ENCODE peak calls at places on chromosomes 12 and 14, in ten cellular contexts. One of them, this sample, is unnamed.
A peak's percentile ranks its signal among the peaks of the same experiment; 100 is the strongest.

GRCh38 chr12:15404485-15404884 is 82.2 kb downstream of the PTPRO start:
- DNase-seq in stimulated activated CD4-positive, alpha-beta T cell treated with anti-CD3 and anti-CD28 coated beads, Interleukin-1b, Interleukin-23, amount 100 ng/mL, for 1 hour: no peak
- DNase-seq in effector memory CD4-positive, alpha-beta T cell: no peak
- DNase-seq in HS-27A: peak; percentile 58
- DNase-seq in GM04503: no peak
- DNase-seq in skeletal muscle cell: peak; percentile 22
- DNase-seq in right cardiac atrium: no peak
- DNase-seq in GM23338: no peak
- DNase-seq in activated CD4-positive, alpha-beta T cell treated with anti-CD3 and anti-CD28 coated beads for 48 hours: no peak
- DNase-seq in kidney tubule cell: peak; percentile 78
- DNase-seq in this sample: no peak

GRCh38 chr12:78407722-78408121 is 456.9 kb upstream of the SYT1 start:
- DNase-seq in stimulated activated CD4-positive, alpha-beta T cell treated with anti-CD3 and anti-CD28 coated beads, Interleukin-1b, Interleukin-23, amount 100 ng/mL, for 1 hour: no peak
- DNase-seq in effector memory CD4-positive, alpha-beta T cell: no peak
- DNase-seq in HS-27A: no peak
- DNase-seq in GM04503: no peak
- DNase-seq in skeletal muscle cell: no peak
- DNase-seq in right cardiac atrium: no peak
- DNase-seq in GM23338: no peak
- DNase-seq in activated CD4-positive, alpha-beta T cell treated with anti-CD3 and anti-CD28 coated beads for 48 hours: no peak
- DNase-seq in kidney tubule cell: no peak
- DNase-seq in this sample: no peak

GRCh38 chr12:51911788-51912711 is 4.7 kb downstream of the ACVRL1 start:
- DNase-seq in stimulated activated CD4-positive, alpha-beta T cell treated with anti-CD3 and anti-CD28 coated beads, Interleukin-1b, Interleukin-23, amount 100 ng/mL, for 1 hour: no peak
- DNase-seq in effector memory CD4-positive, alpha-beta T cell: no peak
- DNase-seq in HS-27A: no peak
- DNase-seq in GM04503: no peak
- DNase-seq in skeletal muscle cell: no peak
- DNase-seq in right cardiac atrium: peak; percentile 87
- DNase-seq in GM23338: peak; percentile 37
- DNase-seq in activated CD4-positive, alpha-beta T cell treated with anti-CD3 and anti-CD28 coated beads for 48 hours: no peak
- DNase-seq in kidney tubule cell: peak; percentile 33
- DNase-seq in this sample: no peak

GRCh38 chr12:70393787-70394519 is 27.9 kb downstream of the KCNMB4 start:
- DNase-seq in stimulated activated CD4-positive, alpha-beta T cell treated with anti-CD3 and anti-CD28 coated beads, Interleukin-1b, Interleukin-23, amount 100 ng/mL, for 1 hour: no peak
- DNase-seq in effector memory CD4-positive, alpha-beta T cell: no peak
- DNase-seq in HS-27A: peak; percentile 4
- DNase-seq in GM04503: peak; percentile 39
- DNase-seq in skeletal muscle cell: peak; percentile 84
- DNase-seq in right cardiac atrium: no peak
- DNase-seq in GM23338: no peak
- DNase-seq in activated CD4-positive, alpha-beta T cell treated with anti-CD3 and anti-CD28 coated beads for 48 hours: no peak
- DNase-seq in kidney tubule cell: peak; percentile 30
- DNase-seq in this sample: no peak

GRCh38 chr12:41167701-41168100 is 20.4 kb upstream of the PDZRN4 start:
- DNase-seq in stimulated activated CD4-positive, alpha-beta T cell treated with anti-CD3 and anti-CD28 coated beads, Interleukin-1b, Interleukin-23, amount 100 ng/mL, for 1 hour: no peak
- DNase-seq in effector memory CD4-positive, alpha-beta T cell: no peak
- DNase-seq in HS-27A: no peak
- DNase-seq in GM04503: no peak
- DNase-seq in skeletal muscle cell: no peak
- DNase-seq in right cardiac atrium: no peak
- DNase-seq in GM23338: no peak
- DNase-seq in activated CD4-positive, alpha-beta T cell treated with anti-CD3 and anti-CD28 coated beads for 48 hours: no peak
- DNase-seq in kidney tubule cell: no peak
- DNase-seq in this sample: no peak

GRCh38 chr12:92144631-92145480 is 790 bp downstream of the BTG1 start:
- DNase-seq in stimulated activated CD4-positive, alpha-beta T cell treated with anti-CD3 and anti-CD28 coated beads, Interleukin-1b, Interleukin-23, amount 100 ng/mL, for 1 hour: no peak
- DNase-seq in effector memory CD4-positive, alpha-beta T cell: peak; percentile 18
- DNase-seq in HS-27A: no peak
- DNase-seq in GM04503: no peak
- DNase-seq in skeletal muscle cell: no peak
- DNase-seq in right cardiac atrium: peak; percentile 79
- DNase-seq in GM23338: peak; percentile 40
- DNase-seq in activated CD4-positive, alpha-beta T cell treated with anti-CD3 and anti-CD28 coated beads for 48 hours: peak; percentile 67
- DNase-seq in kidney tubule cell: peak; percentile 79
- DNase-seq in this sample: peak; percentile 57

GRCh38 chr14:90986510-90986909 is 73.9 kb downstream of the RPS6KA5 start:
- DNase-seq in stimulated activated CD4-positive, alpha-beta T cell treated with anti-CD3 and anti-CD28 coated beads, Interleukin-1b, Interleukin-23, amount 100 ng/mL, for 1 hour: no peak
- DNase-seq in effector memory CD4-positive, alpha-beta T cell: no peak
- DNase-seq in HS-27A: no peak
- DNase-seq in GM04503: no peak
- DNase-seq in skeletal muscle cell: no peak
- DNase-seq in right cardiac atrium: no peak
- DNase-seq in GM23338: peak; percentile 22
- DNase-seq in activated CD4-positive, alpha-beta T cell treated with anti-CD3 and anti-CD28 coated beads for 48 hours: no peak
- DNase-seq in kidney tubule cell: peak; percentile 25
- DNase-seq in this sample: no peak

GRCh38 chr14:90384543-90384911 is 12.3 kb upstream of the CALM1 start:
- DNase-seq in stimulated activated CD4-positive, alpha-beta T cell treated with anti-CD3 and anti-CD28 coated beads, Interleukin-1b, Interleukin-23, amount 100 ng/mL, for 1 hour: no peak
- DNase-seq in effector memory CD4-positive, alpha-beta T cell: no peak
- DNase-seq in HS-27A: no peak
- DNase-seq in GM04503: no peak
- DNase-seq in skeletal muscle cell: no peak
- DNase-seq in right cardiac atrium: no peak
- DNase-seq in GM23338: no peak
- DNase-seq in activated CD4-positive, alpha-beta T cell treated with anti-CD3 and anti-CD28 coated beads for 48 hours: no peak
- DNase-seq in kidney tubule cell: no peak
- DNase-seq in this sample: no peak

GRCh38 chr12:47990351-47991105 is 13.7 kb downstream of the COL2A1 start:
- DNase-seq in stimulated activated CD4-positive, alpha-beta T cell treated with anti-CD3 and anti-CD28 coated beads, Interleukin-1b, Interleukin-23, amount 100 ng/mL, for 1 hour: no peak
- DNase-seq in effector memory CD4-positive, alpha-beta T cell: no peak
- DNase-seq in HS-27A: no peak
- DNase-seq in GM04503: no peak
- DNase-seq in skeletal muscle cell: no peak
- DNase-seq in right cardiac atrium: no peak
- DNase-seq in GM23338: no peak
- DNase-seq in activated CD4-positive, alpha-beta T cell treated with anti-CD3 and anti-CD28 coated beads for 48 hours: peak; percentile 57
- DNase-seq in kidney tubule cell: no peak
- DNase-seq in this sample: no peak

GRCh38 chr12:109387425-109388166 is 39.9 kb downstream of the MYO1H start:
- DNase-seq in stimulated activated CD4-positive, alpha-beta T cell treated with anti-CD3 and anti-CD28 coated beads, Interleukin-1b, Interleukin-23, amount 100 ng/mL, for 1 hour: no peak
- DNase-seq in effector memory CD4-positive, alpha-beta T cell: no peak
- DNase-seq in HS-27A: no peak
- DNase-seq in GM04503: no peak
- DNase-seq in skeletal muscle cell: no peak
- DNase-seq in right cardiac atrium: no peak
- DNase-seq in GM23338: peak; percentile 79
- DNase-seq in activated CD4-positive, alpha-beta T cell treated with anti-CD3 and anti-CD28 coated beads for 48 hours: no peak
- DNase-seq in kidney tubule cell: peak; percentile 54
- DNase-seq in this sample: no peak

GRCh38 chr12:31589896-31590729 is 823 bp downstream of the DENND5B start:
- DNase-seq in stimulated activated CD4-positive, alpha-beta T cell treated with anti-CD3 and anti-CD28 coated beads, Interleukin-1b, Interleukin-23, amount 100 ng/mL, for 1 hour: no peak
- DNase-seq in effector memory CD4-positive, alpha-beta T cell: no peak
- DNase-seq in HS-27A: peak; percentile 77
- DNase-seq in GM04503: no peak
- DNase-seq in skeletal muscle cell: no peak
- DNase-seq in right cardiac atrium: peak; percentile 89
- DNase-seq in GM23338: peak; percentile 72
- DNase-seq in activated CD4-positive, alpha-beta T cell treated with anti-CD3 and anti-CD28 coated beads for 48 hours: peak; percentile 20
- DNase-seq in kidney tubule cell: peak; percentile 70
- DNase-seq in this sample: peak; percentile 81

GRCh38 chr14:79971330-79971729 is 240.0 kb downstream of the DIO2 start:
- DNase-seq in stimulated activated CD4-positive, alpha-beta T cell treated with anti-CD3 and anti-CD28 coated beads, Interleukin-1b, Interleukin-23, amount 100 ng/mL, for 1 hour: no peak
- DNase-seq in effector memory CD4-positive, alpha-beta T cell: no peak
- DNase-seq in HS-27A: no peak
- DNase-seq in GM04503: peak; percentile 21
- DNase-seq in skeletal muscle cell: peak; percentile 0
- DNase-seq in right cardiac atrium: no peak
- DNase-seq in GM23338: no peak
- DNase-seq in activated CD4-positive, alpha-beta T cell treated with anti-CD3 and anti-CD28 coated beads for 48 hours: no peak
- DNase-seq in kidney tubule cell: peak; percentile 47
- DNase-seq in this sample: no peak

GRCh38 chr12:2387051-2387834 is 334.5 kb downstream of the CACNA1C start:
- DNase-seq in stimulated activated CD4-positive, alpha-beta T cell treated with anti-CD3 and anti-CD28 coated beads, Interleukin-1b, Interleukin-23, amount 100 ng/mL, for 1 hour: no peak
- DNase-seq in effector memory CD4-positive, alpha-beta T cell: no peak
- DNase-seq in HS-27A: no peak
- DNase-seq in GM04503: no peak
- DNase-seq in skeletal muscle cell: no peak
- DNase-seq in right cardiac atrium: no peak
- DNase-seq in GM23338: no peak
- DNase-seq in activated CD4-positive, alpha-beta T cell treated with anti-CD3 and anti-CD28 coated beads for 48 hours: peak; percentile 69
- DNase-seq in kidney tubule cell: peak; percentile 47
- DNase-seq in this sample: no peak

GRCh38 chr14:26527095-26527494 is 70.7 kb downstream of the NOVA1 start:
- DNase-seq in stimulated activated CD4-positive, alpha-beta T cell treated with anti-CD3 and anti-CD28 coated beads, Interleukin-1b, Interleukin-23, amount 100 ng/mL, for 1 hour: no peak
- DNase-seq in effector memory CD4-positive, alpha-beta T cell: no peak
- DNase-seq in HS-27A: no peak
- DNase-seq in GM04503: no peak
- DNase-seq in skeletal muscle cell: peak; percentile 20
- DNase-seq in right cardiac atrium: no peak
- DNase-seq in GM23338: no peak
- DNase-seq in activated CD4-positive, alpha-beta T cell treated with anti-CD3 and anti-CD28 coated beads for 48 hours: no peak
- DNase-seq in kidney tubule cell: peak; percentile 93
- DNase-seq in this sample: no peak

GRCh38 chr12:114339626-114340025 is 66.3 kb downstream of the TBX5 start:
- DNase-seq in stimulated activated CD4-positive, alpha-beta T cell treated with anti-CD3 and anti-CD28 coated beads, Interleukin-1b, Interleukin-23, amount 100 ng/mL, for 1 hour: no peak
- DNase-seq in effector memory CD4-positive, alpha-beta T cell: no peak
- DNase-seq in HS-27A: no peak
- DNase-seq in GM04503: peak; percentile 65
- DNase-seq in skeletal muscle cell: peak; percentile 40
- DNase-seq in right cardiac atrium: no peak
- DNase-seq in GM23338: no peak
- DNase-seq in activated CD4-positive, alpha-beta T cell treated with anti-CD3 and anti-CD28 coated beads for 48 hours: no peak
- DNase-seq in kidney tubule cell: no peak
- DNase-seq in this sample: no peak

GRCh38 chr14:105020815-105021655 is at the start of gene CDCA4:
- DNase-seq in stimulated activated CD4-positive, alpha-beta T cell treated with anti-CD3 and anti-CD28 coated beads, Interleukin-1b, Interleukin-23, amount 100 ng/mL, for 1 hour: peak; percentile 95
- DNase-seq in effector memory CD4-positive, alpha-beta T cell: peak; percentile 98
- DNase-seq in HS-27A: peak; percentile 83
- DNase-seq in GM04503: peak; percentile 61
- DNase-seq in skeletal muscle cell: peak; percentile 77
- DNase-seq in right cardiac atrium: peak; percentile 99
- DNase-seq in GM23338: peak; percentile 98
- DNase-seq in activated CD4-positive, alpha-beta T cell treated with anti-CD3 and anti-CD28 coated beads for 48 hours: peak; percentile 98
- DNase-seq in kidney tubule cell: peak; percentile 97
- DNase-seq in this sample: peak; percentile 96

GRCh38 chr12:45217846-45218245 is 2.0 kb downstream of the ANO6 start:
- DNase-seq in stimulated activated CD4-positive, alpha-beta T cell treated with anti-CD3 and anti-CD28 coated beads, Interleukin-1b, Interleukin-23, amount 100 ng/mL, for 1 hour: no peak
- DNase-seq in effector memory CD4-positive, alpha-beta T cell: no peak
- DNase-seq in HS-27A: no peak
- DNase-seq in GM04503: no peak
- DNase-seq in skeletal muscle cell: no peak
- DNase-seq in right cardiac atrium: no peak
- DNase-seq in GM23338: no peak
- DNase-seq in activated CD4-positive, alpha-beta T cell treated with anti-CD3 and anti-CD28 coated beads for 48 hours: no peak
- DNase-seq in kidney tubule cell: no peak
- DNase-seq in this sample: no peak

GRCh38 chr14:22848391-22849164 is 12.2 kb downstream of the MMP14 start:
- DNase-seq in stimulated activated CD4-positive, alpha-beta T cell treated with anti-CD3 and anti-CD28 coated beads, Interleukin-1b, Interleukin-23, amount 100 ng/mL, for 1 hour: no peak
- DNase-seq in effector memory CD4-positive, alpha-beta T cell: no peak
- DNase-seq in HS-27A: no peak
- DNase-seq in GM04503: no peak
- DNase-seq in skeletal muscle cell: peak; percentile 92
- DNase-seq in right cardiac atrium: peak; percentile 90
- DNase-seq in GM23338: peak; percentile 48
- DNase-seq in activated CD4-positive, alpha-beta T cell treated with anti-CD3 and anti-CD28 coated beads for 48 hours: no peak
- DNase-seq in kidney tubule cell: peak; percentile 62
- DNase-seq in this sample: no peak

GRCh38 chr12:114476159-114476558 is 70.2 kb upstream of the TBX5 start:
- DNase-seq in stimulated activated CD4-positive, alpha-beta T cell treated with anti-CD3 and anti-CD28 coated beads, Interleukin-1b, Interleukin-23, amount 100 ng/mL, for 1 hour: no peak
- DNase-seq in effector memory CD4-positive, alpha-beta T cell: no peak
- DNase-seq in HS-27A: no peak
- DNase-seq in GM04503: peak; percentile 7
- DNase-seq in skeletal muscle cell: no peak
- DNase-seq in right cardiac atrium: no peak
- DNase-seq in GM23338: peak; percentile 62
- DNase-seq in activated CD4-positive, alpha-beta T cell treated with anti-CD3 and anti-CD28 coated beads for 48 hours: no peak
- DNase-seq in kidney tubule cell: peak; percentile 34
- DNase-seq in this sample: no peak

GRCh38 chr14:76908834-76909233 is 82.6 kb downstream of the LRRC74A start:
- DNase-seq in stimulated activated CD4-positive, alpha-beta T cell treated with anti-CD3 and anti-CD28 coated beads, Interleukin-1b, Interleukin-23, amount 100 ng/mL, for 1 hour: no peak
- DNase-seq in effector memory CD4-positive, alpha-beta T cell: no peak
- DNase-seq in HS-27A: no peak
- DNase-seq in GM04503: no peak
- DNase-seq in skeletal muscle cell: no peak
- DNase-seq in right cardiac atrium: peak; percentile 52
- DNase-seq in GM23338: no peak
- DNase-seq in activated CD4-positive, alpha-beta T cell treated with anti-CD3 and anti-CD28 coated beads for 48 hours: peak; percentile 37
- DNase-seq in kidney tubule cell: no peak
- DNase-seq in this sample: no peak

GRCh38 chr14:104676130-104676693 is 13.2 kb upstream of the INF2 start:
- DNase-seq in stimulated activated CD4-positive, alpha-beta T cell treated with anti-CD3 and anti-CD28 coated beads, Interleukin-1b, Interleukin-23, amount 100 ng/mL, for 1 hour: no peak
- DNase-seq in effector memory CD4-positive, alpha-beta T cell: no peak
- DNase-seq in HS-27A: no peak
- DNase-seq in GM04503: no peak
- DNase-seq in skeletal muscle cell: no peak
- DNase-seq in right cardiac atrium: peak; percentile 22
- DNase-seq in GM23338: no peak
- DNase-seq in activated CD4-positive, alpha-beta T cell treated with anti-CD3 and anti-CD28 coated beads for 48 hours: no peak
- DNase-seq in kidney tubule cell: no peak
- DNase-seq in this sample: no peak

GRCh38 chr12:4567073-4567881 is 5.3 kb downstream of the DYRK4 start:
- DNase-seq in stimulated activated CD4-positive, alpha-beta T cell treated with anti-CD3 and anti-CD28 coated beads, Interleukin-1b, Interleukin-23, amount 100 ng/mL, for 1 hour: no peak
- DNase-seq in effector memory CD4-positive, alpha-beta T cell: no peak
- DNase-seq in HS-27A: no peak
- DNase-seq in GM04503: no peak
- DNase-seq in skeletal muscle cell: no peak
- DNase-seq in right cardiac atrium: no peak
- DNase-seq in GM23338: no peak
- DNase-seq in activated CD4-positive, alpha-beta T cell treated with anti-CD3 and anti-CD28 coated beads for 48 hours: no peak
- DNase-seq in kidney tubule cell: no peak
- DNase-seq in this sample: no peak

GRCh38 chr14:102540310-102541028 is 30.9 kb upstream of the ANKRD9 start:
- DNase-seq in stimulated activated CD4-positive, alpha-beta T cell treated with anti-CD3 and anti-CD28 coated beads, Interleukin-1b, Interleukin-23, amount 100 ng/mL, for 1 hour: no peak
- DNase-seq in effector memory CD4-positive, alpha-beta T cell: no peak
- DNase-seq in HS-27A: no peak
- DNase-seq in GM04503: no peak
- DNase-seq in skeletal muscle cell: peak; percentile 41
- DNase-seq in right cardiac atrium: no peak
- DNase-seq in GM23338: no peak
- DNase-seq in activated CD4-positive, alpha-beta T cell treated with anti-CD3 and anti-CD28 coated beads for 48 hours: no peak
- DNase-seq in kidney tubule cell: no peak
- DNase-seq in this sample: no peak

GRCh38 chr12:47270782-47271664 is 191.3 kb upstream of the AMIGO2 start:
- DNase-seq in stimulated activated CD4-positive, alpha-beta T cell treated with anti-CD3 and anti-CD28 coated beads, Interleukin-1b, Interleukin-23, amount 100 ng/mL, for 1 hour: no peak
- DNase-seq in effector memory CD4-positive, alpha-beta T cell: no peak
- DNase-seq in HS-27A: peak; percentile 91
- DNase-seq in GM04503: peak; percentile 56
- DNase-seq in skeletal muscle cell: peak; percentile 63
- DNase-seq in right cardiac atrium: no peak
- DNase-seq in GM23338: no peak
- DNase-seq in activated CD4-positive, alpha-beta T cell treated with anti-CD3 and anti-CD28 coated beads for 48 hours: peak; percentile 42
- DNase-seq in kidney tubule cell: peak; percentile 98
- DNase-seq in this sample: peak; percentile 88

GRCh38 chr14:26276757-26277156 is 321.1 kb downstream of the NOVA1 start:
- DNase-seq in stimulated activated CD4-positive, alpha-beta T cell treated with anti-CD3 and anti-CD28 coated beads, Interleukin-1b, Interleukin-23, amount 100 ng/mL, for 1 hour: no peak
- DNase-seq in effector memory CD4-positive, alpha-beta T cell: no peak
- DNase-seq in HS-27A: no peak
- DNase-seq in GM04503: no peak
- DNase-seq in skeletal muscle cell: no peak
- DNase-seq in right cardiac atrium: no peak
- DNase-seq in GM23338: peak; percentile 80
- DNase-seq in activated CD4-positive, alpha-beta T cell treated with anti-CD3 and anti-CD28 coated beads for 48 hours: no peak
- DNase-seq in kidney tubule cell: peak; percentile 21
- DNase-seq in this sample: peak; percentile 9

GRCh38 chr12:6285063-6285477 is 25.4 kb upstream of the PLEKHG6 start:
- DNase-seq in stimulated activated CD4-positive, alpha-beta T cell treated with anti-CD3 and anti-CD28 coated beads, Interleukin-1b, Interleukin-23, amount 100 ng/mL, for 1 hour: peak; percentile 19
- DNase-seq in effector memory CD4-positive, alpha-beta T cell: peak; percentile 26
- DNase-seq in HS-27A: peak; percentile 60
- DNase-seq in GM04503: no peak
- DNase-seq in skeletal muscle cell: peak; percentile 27
- DNase-seq in right cardiac atrium: peak; percentile 69
- DNase-seq in GM23338: peak; percentile 85
- DNase-seq in activated CD4-positive, alpha-beta T cell treated with anti-CD3 and anti-CD28 coated beads for 48 hours: peak; percentile 65
- DNase-seq in kidney tubule cell: peak; percentile 75
- DNase-seq in this sample: peak; percentile 32

GRCh38 chr14:59634617-59635016 is 58.0 kb upstream of the CCDC175 start:
- DNase-seq in stimulated activated CD4-positive, alpha-beta T cell treated with anti-CD3 and anti-CD28 coated beads, Interleukin-1b, Interleukin-23, amount 100 ng/mL, for 1 hour: no peak
- DNase-seq in effector memory CD4-positive, alpha-beta T cell: no peak
- DNase-seq in HS-27A: no peak
- DNase-seq in GM04503: no peak
- DNase-seq in skeletal muscle cell: no peak
- DNase-seq in right cardiac atrium: no peak
- DNase-seq in GM23338: no peak
- DNase-seq in activated CD4-positive, alpha-beta T cell treated with anti-CD3 and anti-CD28 coated beads for 48 hours: no peak
- DNase-seq in kidney tubule cell: peak; percentile 41
- DNase-seq in this sample: no peak

GRCh38 chr12:7915911-7916403 is 20.0 kb downstream of the SLC2A3 start:
- DNase-seq in stimulated activated CD4-positive, alpha-beta T cell treated with anti-CD3 and anti-CD28 coated beads, Interleukin-1b, Interleukin-23, amount 100 ng/mL, for 1 hour: no peak
- DNase-seq in effector memory CD4-positive, alpha-beta T cell: no peak
- DNase-seq in HS-27A: no peak
- DNase-seq in GM04503: no peak
- DNase-seq in skeletal muscle cell: no peak
- DNase-seq in right cardiac atrium: no peak
- DNase-seq in GM23338: peak; percentile 62
- DNase-seq in activated CD4-positive, alpha-beta T cell treated with anti-CD3 and anti-CD28 coated beads for 48 hours: peak; percentile 46
- DNase-seq in kidney tubule cell: no peak
- DNase-seq in this sample: no peak